ENCODE peak calls at places on chromosome 7, in four cellular contexts. T is AG09309, P is tibial artery, E is mammary epithelial cell. J is an unnamed sample.

GRCh38 chr7:40535678-40536077 is 400.9 kb downstream of the SUGCT start:
- DNase-seq in E (no peak), T (no peak), P (no peak), J (no peak)

GRCh38 chr7:13217762-13218161 is 530.3 kb downstream of the ARL4A start:
- DNase-seq in P (no peak), T (no peak), E (no peak), J (no peak)

GRCh38 chr7:17815318-17815717 is 125.0 kb downstream of the SNX13 start:
- DNase-seq in T (no peak), P (no peak), E (no peak), J (no peak)

GRCh38 chr7:140542226-140542625 is 62.9 kb upstream of the MKRN1 start:
- DNase-seq in E (no peak), T (no peak), P (peak; percentile 52), J (no peak)

GRCh38 chr7:26159243-26159642 is 7.2 kb downstream of the NFE2L3 start:
- DNase-seq in T (no peak), E (no peak), P (no peak), J (no peak)

GRCh38 chr7:12771378-12771877 is 84.0 kb downstream of the ARL4A start:
- DNase-seq in E (peak; percentile 6), T (no peak), P (peak; percentile 31), J (no peak)

GRCh38 chr7:139566736-139567646 is 43.5 kb downstream of the CLEC2L start:
- DNase-seq in T (no peak), P (no peak), E (no peak), J (no peak)

GRCh38 chr7:6169805-6170520 is 102.5 kb downstream of the CYTH3 start:
- DNase-seq in E (no peak), P (no peak), T (no peak), J (no peak)

GRCh38 chr7:79452495-79453265 is 787 bp downstream of the MAGI2 start:
- DNase-seq in P (peak; percentile 34), T (no peak), E (no peak), J (no peak)

GRCh38 chr7:88111136-88111748 is 108.6 kb downstream of the SRI start:
- DNase-seq in T (peak; percentile 11), E (peak; percentile 23), P (no peak), J (peak; percentile 7)

GRCh38 chr7:83276250-83276649 is 113.6 kb upstream of the PCLO start:
- DNase-seq in P (no peak), E (no peak), T (no peak), J (no peak)

GRCh38 chr7:103711413-103711812 is 265.4 kb upstream of the SLC26A5 start:
- DNase-seq in P (no peak), E (no peak), T (no peak), J (no peak)

GRCh38 chr7:135300913-135301765 is 67.5 kb downstream of the STRA8 start:
- DNase-seq in P (no peak), E (no peak), T (no peak), J (no peak)

GRCh38 chr7:142443614-142444013 is 185.8 kb upstream of the PRSS58 start:
- DNase-seq in E (no peak), T (no peak), P (no peak), J (no peak)

GRCh38 chr7:1555813-1556540 is at the start of gene TMEM184A:
- DNase-seq in P (no peak), T (no peak), E (peak; percentile 83), J (no peak)

GRCh38 chr7:1924185-1924817 is 254.2 kb downstream of the ELFN1 start:
- DNase-seq in T (no peak), E (no peak), P (no peak), J (no peak)

GRCh38 chr7:73833251-73833919 is 2.6 kb downstream of the CLDN4 start:
- DNase-seq in T (no peak), E (no peak), P (no peak), J (no peak)

GRCh38 chr7:22860337-22860736 is 37.7 kb upstream of the TOMM7 start:
- DNase-seq in P (no peak), E (no peak), T (no peak), J (no peak)

GRCh38 chr7:119252962-119253361 is 1020.0 kb upstream of the KCND2 start:
- DNase-seq in T (no peak), P (no peak), E (no peak), J (no peak)

GRCh38 chr7:74417419-74417971 is 36.2 kb upstream of the GTF2IRD1 start:
- DNase-seq in P (peak; percentile 44), T (no peak), E (peak; percentile 33), J (no peak)

GRCh38 chr7:21412953-21413352 is 14.9 kb upstream of the SP4 start:
- DNase-seq in P (no peak), E (no peak), T (no peak), J (no peak)

GRCh38 chr7:127619681-127620405 is 1.9 kb upstream of the PAX4 start:
- DNase-seq in T (no peak), E (peak; percentile 34), P (no peak), J (no peak)

GRCh38 chr7:32564542-32564941 is 69.3 kb downstream of the AVL9 start:
- DNase-seq in P (no peak), E (no peak), T (no peak), J (no peak)

GRCh38 chr7:132113536-132114409 is 462.5 kb downstream of the PLXNA4 start:
- DNase-seq in E (no peak), T (no peak), P (no peak), J (no peak)

GRCh38 chr7:102916881-102917280 is 4.1 kb downstream of the LRRC17 start:
- DNase-seq in T (no peak), E (no peak), P (no peak), J (no peak)

GRCh38 chr7:140190588-140190987 is 13.8 kb upstream of the KDM7A start:
- DNase-seq in T (no peak), P (no peak), E (no peak), J (no peak)

GRCh38 chr7:33895025-33895804 is 10.1 kb upstream of the BMPER start:
- DNase-seq in E (peak; percentile 77), P (peak; percentile 91), T (peak; percentile 40), J (no peak)

GRCh38 chr7:36192050-36192824 is 39.2 kb downstream of the EEPD1 start:
- DNase-seq in T (peak; percentile 83), E (no peak), P (peak; percentile 42), J (peak; percentile 87)

DNA sequence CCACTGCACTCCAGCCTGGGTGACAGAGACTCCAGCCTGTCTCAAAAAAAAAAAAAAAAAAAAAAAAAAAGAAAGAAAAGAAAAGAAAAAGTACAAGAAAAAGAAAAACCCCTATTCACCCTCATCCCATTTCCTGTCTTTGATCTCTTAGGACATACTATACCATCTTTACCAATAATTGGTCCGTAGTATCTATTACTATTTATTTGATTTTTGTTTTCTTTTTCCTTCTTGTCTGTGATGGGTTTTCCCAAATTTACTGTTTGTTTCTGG is 41.6 kb downstream of the PDIA4 start:
- DNase-seq in T (no peak), P (no peak), E (no peak), J (no peak)
- H3K4me3 ChIP-seq in T (no peak overlapping the region), P (peak overlapping the region; percentile 78), E (no peak overlapping the region), J (no peak overlapping the region)

GRCh38 chr7:133433165-133433812 is 180.4 kb downstream of the EXOC4 start:
- DNase-seq in T (no peak), P (no peak), E (no peak), J (no peak)

GRCh38 chr7:133436014-133436428 is 183.1 kb downstream of the EXOC4 start:
- DNase-seq in T (peak; percentile 70), P (no peak), E (peak; percentile 75), J (peak; percentile 34)

GRCh38 chr7:133431134-133431711 is 178.3 kb downstream of the EXOC4 start:
- DNase-seq in E (peak; percentile 59), T (no peak), P (no peak), J (no peak)

GRCh38 chr7:133437544-133437943 is 184.7 kb downstream of the EXOC4 start:
- DNase-seq in T (no peak), E (no peak), P (no peak), J (no peak)

GRCh38 chr7:133434246-133434865 is 181.5 kb downstream of the EXOC4 start:
- DNase-seq in T (no peak), E (peak; percentile 8), P (no peak), J (no peak)
- TF ChIP-seq CTCF in T (peak; percentile 58), E (peak; percentile 55), P (peak; percentile 35), J (peak; percentile 54)

GRCh38 chr7:47536705-47537611 is 45.0 kb downstream of the TNS3 start:
- DNase-seq in E (no peak), P (peak; percentile 73), T (peak; percentile 57), J (peak; percentile 58)

GRCh38 chr7:47534322-47535032 is 47.4 kb downstream of the TNS3 start:
- DNase-seq in T (no peak), P (no peak), E (peak; percentile 50), J (no peak)

GRCh38 chr7:47535033-47535703 is 46.7 kb downstream of the TNS3 start:
- DNase-seq in P (peak; percentile 4), T (no peak), E (no peak), J (no peak)

GRCh38 chr7:47537716-47538640 is 43.9 kb downstream of the TNS3 start:
- DNase-seq in E (no peak), T (no peak), P (no peak), J (no peak)

GRCh38 chr7:47535704-47536628 is 45.9 kb downstream of the TNS3 start:
- DNase-seq in P (peak; percentile 12), E (no peak), T (no peak), J (no peak)
- H3K4me3 ChIP-seq in P (peak overlapping the region; percentile 62), E (no peak overlapping the region), T (peak overlapping the region; percentile 52), J (peak overlapping the region; percentile 67)

GRCh38 chr7:101379302-101379701 is 16.6 kb downstream of the COL26A1 start:
- DNase-seq in T (no peak), P (no peak), E (no peak), J (no peak)
- TF ChIP-seq CTCF in T (no peak), P (no peak), E (no peak), J (no peak)

GRCh38 chr7:134279898-134280297 is 36.8 kb downstream of the SLC35B4 start:
- DNase-seq in T (no peak), E (no peak), P (no peak), J (no peak)

GRCh38 chr7:134280508-134280907 is 36.2 kb downstream of the SLC35B4 start:
- DNase-seq in T (no peak), E (no peak), P (no peak), J (no peak)

GRCh38 chr7:134279336-134279735 is 37.4 kb downstream of the SLC35B4 start:
- DNase-seq in P (no peak), E (no peak), T (no peak), J (no peak)

GRCh38 chr7:134276951-134277350 is 39.8 kb downstream of the SLC35B4 start:
- DNase-seq in E (no peak), P (no peak), T (no peak), J (no peak)

GRCh38 chr7:134278502-134279153 is 38.1 kb downstream of the SLC35B4 start:
- DNase-seq in T (no peak), P (no peak), E (no peak), J (no peak)
- H3K4me3 ChIP-seq in T (no peak overlapping the region), P (no peak overlapping the region), E (no peak overlapping the region), J (no peak overlapping the region)

GRCh38 chr7:106793015-106793651 is 71.9 kb upstream of the PIK3CG start:
- DNase-seq in T (no peak), E (peak; percentile 12), P (no peak), J (no peak)
- TF ChIP-seq CTCF in T (peak; percentile 53), E (peak; percentile 71), P (peak; percentile 32), J (peak; percentile 50)